ENCODE peak calls at places on chromosomes 7 and 10, in four cellular contexts. N, G, O and F are unnamed samples. For H3K9me3, the result is how much of the 10 kb centered on the place peaks cover.

GRCh38 chr7:124489925-124490324 is 275.7 kb downstream of the GPR37 start:
- DNase-seq in N (no peak), G (no peak), O (no peak), F (no peak)

GRCh38 chr7:45131891-45132290 is 20.4 kb upstream of the TBRG4 start:
- DNase-seq in N (no peak), G (no peak), O (no peak), F (no peak)

GRCh38 chr10:95408931-95409873 is 118.4 kb upstream of the PDLIM1 start:
- DNase-seq in N (no peak), G (no peak), O (no peak), F (peak)

GRCh38 chr10:133167693-133168616 is 7.9 kb downstream of the KNDC1 start:
- DNase-seq in N (no peak), G (no peak), O (no peak), F (no peak)

GRCh38 chr10:89861584-89862287 is 160.3 kb downstream of the KIF20B start:
- DNase-seq in N (no peak), G (no peak), O (peak), F (peak)

GRCh38 chr10:15213461-15213861 is 45.0 kb upstream of the NMT2 start:
- DNase-seq in N (no peak), G (no peak), O (no peak), F (no peak)

GRCh38 chr7:143248781-143249354 is 14.4 kb upstream of the GSTK1 start:
- DNase-seq in N (no peak), G (no peak), O (no peak), F (peak)

GRCh38 chr10:27341001-27341400 is 100.4 kb upstream of the ACBD5 start:
- DNase-seq in N (no peak), G (no peak), O (no peak), F (no peak)

GRCh38 chr10:131694963-131695813 is 205.6 kb upstream of the PPP2R2D start:
- DNase-seq in N (peak), G (no peak), O (no peak), F (no peak)

DNA sequence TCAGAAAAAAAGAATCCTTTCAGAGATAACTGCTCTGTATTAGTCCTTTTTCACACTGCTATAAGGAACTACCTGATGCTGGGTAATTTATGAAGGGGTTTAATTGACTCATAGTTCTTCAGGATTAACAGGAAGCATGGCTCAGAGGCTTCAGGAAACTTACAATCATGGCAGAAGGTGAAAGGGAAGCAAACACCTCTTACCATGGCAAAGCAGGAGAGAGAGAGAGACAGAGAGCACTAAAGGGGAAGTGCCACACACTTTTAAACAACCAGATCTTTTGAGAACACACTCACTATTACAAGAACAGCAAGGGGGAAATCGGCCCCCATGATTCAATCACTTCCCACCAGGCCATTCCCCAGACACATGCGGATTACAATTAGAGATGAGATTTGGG is 114.2 kb downstream of the TES start:
- DNase-seq in N (no peak), G (no peak), O (no peak), F (no peak)
- H3K18ac ChIP-seq in N (no peak), G (no peak), O (no peak), F (no peak)

DNA sequence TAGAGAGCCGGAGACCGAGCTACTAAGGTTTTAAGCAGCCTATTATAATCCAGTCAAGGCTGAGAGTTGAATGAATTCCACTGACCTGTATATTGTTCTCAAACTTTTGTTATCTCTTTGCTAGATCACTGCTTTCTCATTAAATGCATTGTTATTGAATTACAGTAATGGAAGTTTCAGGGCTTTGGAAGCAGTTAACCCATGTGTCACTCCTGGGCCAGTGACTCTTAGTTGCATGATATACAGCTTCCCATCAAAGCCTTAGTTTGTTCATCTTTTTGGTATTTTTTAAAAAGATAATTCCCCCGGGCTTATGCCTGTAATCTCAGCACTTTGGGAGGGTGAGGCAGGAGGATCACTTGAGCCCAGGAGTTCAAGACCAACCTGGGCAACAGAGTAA is 55.4 kb upstream of the KIAA1217 start:
- DNase-seq in N (no peak), G (no peak), O (no peak), F (peak)
- H2BK120ac ChIP-seq in N (no peak), G (no peak), O (no peak), F (no peak)

GRCh38 chr7:132328047-132328620 is 248.1 kb downstream of the PLXNA4 start:
- DNase-seq in N (no peak), G (no peak), O (no peak), F (no peak)
- H3K9me3 ChIP-seq in N (under half), G (under half), O (under half), F (under half)

GRCh38 chr10:97590082-97590747 is 694 bp downstream of the C10orf62 start:
- DNase-seq in N (no peak), G (no peak), O (no peak), F (no peak)
- H3K18ac ChIP-seq in N (no peak), G (peak), O (no peak), F (no peak)

DNA sequence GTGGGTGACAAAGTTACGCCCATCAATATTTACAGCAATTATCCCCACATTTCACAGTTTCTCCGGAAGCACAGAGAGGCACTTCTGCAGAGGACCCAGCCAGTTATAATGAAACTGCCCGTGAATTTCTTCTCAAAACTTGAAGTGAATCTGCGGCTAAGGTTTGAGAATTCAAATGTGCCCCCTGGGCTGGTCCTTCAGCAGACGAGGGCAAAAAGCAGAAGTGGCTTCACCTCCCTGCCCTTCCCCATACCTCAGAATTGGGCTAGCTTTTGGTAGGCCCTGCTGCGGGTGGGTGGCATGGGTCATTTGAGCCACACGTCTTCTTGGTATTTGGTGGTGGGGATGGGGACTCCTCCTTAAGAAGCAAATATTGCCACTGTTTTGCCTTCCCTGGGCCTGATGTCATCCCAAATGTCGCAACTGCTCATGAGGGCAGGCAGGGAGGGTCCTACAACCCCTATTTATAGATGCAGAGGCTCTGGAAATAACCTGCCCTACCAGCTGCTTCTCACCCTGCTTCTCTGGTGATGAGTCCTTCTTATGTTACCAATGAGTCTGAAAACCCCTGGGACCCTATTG is 16.6 kb upstream of the WDFY4 start:
- DNase-seq in N (no peak), G (no peak), O (no peak), F (peak)
- H2BK120ac ChIP-seq in N (no peak), G (no peak), O (no peak), F (no peak)